ENCODE peak calls at places on chromosomes 12 and 14, in four cellular contexts. U, X, M and B are unnamed samples.

GRCh38 chr12:7581046-7581445 is 77.5 kb upstream of the CD163 start:
- DNase-seq in U (no peak), M (no peak), X (no peak), B (no peak)

GRCh38 chr12:103962493-103962892 is 3.2 kb upstream of the TDG start:
- DNase-seq in U (no peak), M (no peak), X (no peak), B (no peak)

GRCh38 chr12:11797317-11797913 is 147.9 kb downstream of the ETV6 start:
- DNase-seq in M (peak; percentile 97), U (no peak), X (peak; percentile 71), B (no peak)

GRCh38 chr14:76695263-76695920 is 65.9 kb upstream of the VASH1 start:
- DNase-seq in X (peak; percentile 34), M (no peak), U (no peak), B (no peak)

GRCh38 chr12:126347421-126347820 is 1282.2 kb downstream of the AACS start:
- DNase-seq in X (no peak), U (no peak), M (no peak), B (no peak)

GRCh38 chr14:54493293-54493692 is 4.5 kb upstream of the GMFB start:
- DNase-seq in X (no peak), U (no peak), M (no peak), B (peak; percentile 33)

GRCh38 chr12:40103043-40103442 is 2.8 kb downstream of the SLC2A13 start:
- DNase-seq in X (no peak), U (no peak), M (no peak), B (no peak)

GRCh38 chr14:33386140-33386539 is 447.5 kb downstream of the NPAS3 start:
- DNase-seq in U (no peak), X (no peak), M (no peak), B (no peak)

GRCh38 chr12:53344824-53345485 is 8.8 kb upstream of the SP7 start:
- DNase-seq in X (peak; percentile 91), M (peak; percentile 72), U (peak; percentile 75), B (peak; percentile 62)

DNA sequence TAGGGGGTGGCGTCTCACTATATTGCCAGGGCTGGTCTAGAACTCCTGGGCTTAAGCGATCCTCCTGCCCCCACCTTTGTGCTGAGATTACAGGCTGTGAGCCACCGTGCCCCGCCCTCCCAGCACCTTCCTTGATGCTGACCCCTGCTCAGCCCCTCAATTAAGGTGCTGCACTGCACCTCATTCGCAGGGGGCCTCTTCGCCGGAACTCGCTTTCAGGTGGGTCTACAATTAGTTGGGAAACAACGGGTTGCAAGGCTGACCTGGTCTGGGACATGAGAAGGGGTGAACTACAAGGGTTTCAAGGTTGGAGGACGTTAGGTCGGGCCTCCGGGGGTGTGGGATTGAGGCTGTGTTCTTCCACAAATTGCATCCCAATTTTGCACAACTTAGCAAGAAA is 1.2 kb upstream of the NOP2 start:
- DNase-seq in M (no peak), U (no peak), X (no peak), B (no peak)
- H3K4me3 ChIP-seq in M (no peak overlapping the region), U (no peak overlapping the region), X (no peak overlapping the region), B (no peak overlapping the region)

DNA sequence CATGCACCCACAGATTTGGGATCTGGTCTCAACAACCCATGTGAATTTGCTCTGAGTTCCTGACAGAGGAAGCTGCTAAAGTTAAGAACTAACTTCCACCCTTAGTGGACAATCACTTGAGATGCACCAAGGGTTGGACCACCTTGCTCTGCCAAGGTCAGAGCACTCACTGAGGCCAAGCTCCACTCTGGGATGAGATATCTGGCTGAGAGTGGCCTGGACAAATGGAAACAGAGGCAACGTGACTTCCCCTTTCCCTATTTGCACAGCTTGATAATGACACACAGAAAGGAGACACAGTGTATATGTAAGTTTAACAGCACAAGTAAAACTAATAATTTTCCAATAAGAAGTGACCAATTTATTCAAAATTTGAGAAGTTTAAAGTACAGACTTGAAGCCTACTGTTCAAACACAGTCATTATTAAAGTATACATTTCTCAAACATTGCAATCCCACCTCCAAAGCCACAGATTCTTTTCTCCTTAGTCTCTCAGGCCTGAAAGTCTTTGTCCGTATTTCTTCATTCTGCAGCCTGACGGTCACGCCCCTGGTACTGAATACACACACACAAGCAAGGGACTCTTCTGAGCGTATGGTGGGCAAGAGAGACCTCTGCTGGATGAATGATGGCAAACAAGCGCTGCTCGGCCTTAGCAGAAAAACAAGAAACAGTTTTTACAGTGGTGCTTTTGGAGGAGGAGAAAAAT is 28.6 kb downstream of the TMEM30B start:
- DNase-seq in U (peak; percentile 74), X (peak; percentile 84), M (peak; percentile 99), B (peak; percentile 71)
- H3K27ac ChIP-seq in U (no peak overlapping the region), X (no peak overlapping the region), M (peak overlapping the region; percentile 97), B (no peak overlapping the region)

GRCh38 chr14:105014032-105014431 is 6.9 kb downstream of the CDCA4 start:
- DNase-seq in M (no peak), X (no peak), U (no peak), B (no peak)
- H3K4me1 ChIP-seq in M (peaks cover 24% of the 10 kb centered on the region), X (peaks cover 2% of the 10 kb centered on the region), U (peaks cover 8% of the 10 kb centered on the region), B (no peaks in the 10 kb centered on the region)

GRCh38 chr14:35532783-35533356 is 1.1 kb upstream of the INSM2 start:
- DNase-seq in M (no peak), X (no peak), U (no peak), B (peak; percentile 3)
- H3K4me3 ChIP-seq in M (peak overlapping the region; percentile 49), X (peak overlapping the region; percentile 47), U (no peak overlapping the region), B (peak overlapping the region; percentile 56)

GRCh38 chr14:31341280-31341679 is 79.1 kb downstream of the HEATR5A start:
- DNase-seq in U (no peak), M (no peak), X (no peak), B (no peak)
- H3K27ac ChIP-seq in U (no peak overlapping the region), M (no peak overlapping the region), X (no peak overlapping the region), B (no peak overlapping the region)

GRCh38 chr12:93107943-93108342 is 178.8 kb upstream of the EEA1 start:
- DNase-seq in M (no peak), U (no peak), X (no peak), B (no peak)

GRCh38 chr12:93106910-93107309 is 177.8 kb upstream of the EEA1 start:
- DNase-seq in U (no peak), M (no peak), X (no peak), B (no peak)

GRCh38 chr12:93109794-93110203 is 180.7 kb upstream of the EEA1 start:
- DNase-seq in M (no peak), U (no peak), X (no peak), B (no peak)

GRCh38 chr12:93108958-93109357 is 179.9 kb upstream of the EEA1 start:
- DNase-seq in X (no peak), M (peak; percentile 67), U (no peak), B (no peak)

DNA sequence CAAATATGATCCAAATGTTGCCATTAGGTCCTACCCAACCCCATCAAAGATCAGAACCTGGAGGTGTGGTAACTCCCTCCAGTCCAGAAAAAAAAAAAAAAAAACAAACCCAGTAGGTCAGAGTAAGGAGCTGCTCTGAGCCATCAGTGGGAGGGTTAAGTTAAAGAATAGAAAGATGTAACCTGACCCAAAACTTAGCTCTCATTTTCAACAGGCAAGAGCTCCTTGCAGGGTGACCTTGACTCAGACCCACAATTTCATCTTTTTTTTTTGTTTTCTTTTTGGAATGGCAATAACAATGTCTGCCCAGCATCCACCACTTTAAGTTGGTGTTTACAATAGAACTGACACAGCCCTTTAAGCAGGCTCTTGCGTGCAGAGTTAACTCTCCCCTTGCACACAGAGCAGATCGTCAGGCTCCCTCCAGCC is 178.4 kb upstream of the EEA1 start:
- DNase-seq in M (peak; percentile 40), U (no peak), X (no peak), B (no peak)
- H3K4me1 ChIP-seq in M (peaks cover 18% of the 10 kb centered on the region), U (no peaks in the 10 kb centered on the region), X (peaks cover 3% of the 10 kb centered on the region), B (no peaks in the 10 kb centered on the region)

DNA sequence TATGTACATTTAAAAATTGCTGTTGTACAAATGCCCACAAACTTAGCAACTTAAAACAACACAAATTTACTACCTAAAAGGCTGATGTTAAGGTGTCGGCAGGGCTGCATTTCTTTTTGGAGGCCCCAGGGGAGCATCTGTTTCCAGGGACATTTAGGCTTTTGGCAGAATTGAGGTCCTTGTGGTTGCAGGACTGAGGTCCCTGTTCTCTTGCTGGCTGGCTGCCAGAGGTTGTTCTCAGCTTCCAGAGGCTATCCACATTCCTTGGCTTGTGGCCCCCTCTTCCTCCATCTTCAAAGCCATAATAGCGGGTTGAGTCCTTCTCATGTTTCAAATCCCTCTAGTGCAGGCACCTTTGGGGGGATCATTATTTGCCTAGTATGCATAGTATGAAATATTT is 22.4 kb upstream of the KRT83 start:
- DNase-seq in X (no peak), M (no peak), U (no peak), B (no peak)
- H3K4me3 ChIP-seq in X (no peak overlapping the region), M (no peak overlapping the region), U (no peak overlapping the region), B (no peak overlapping the region)